ENCODE peak calls at places on chromosomes 7 and 10, in seven cellular contexts. O is Calu3; N is stimulated activated effector memory CD8-positive, alpha-beta T cell treated with anti-CD3 and anti-CD28 coated beads, Interleukin-12 subunit alpha, Interleukin-12 subunit beta, amount 100 ng/mL, for 72 hours; H is CD8-positive, alpha-beta T cell; X is naive thymus-derived CD4-positive, alpha-beta T cell; G is GM23248; D is ELF-1. U is an unnamed sample.

GRCh38 chr7:64656489-64656888 is 9.4 kb upstream of the ZNF107 start:
- DNase-seq in O (no peak), N (no peak), H (no peak), X (no peak), G (no peak), D (no peak), U (no peak)

GRCh38 chr10:110612629-110613028 is 31.5 kb upstream of the RBM20 start:
- DNase-seq in O (no peak), N (no peak), H (no peak), X (no peak), G (no peak), D (no peak), U (no peak)

GRCh38 chr10:5618829-5619228 is 47.6 kb downstream of the ASB13 start:
- DNase-seq in O (no peak), N (no peak), H (no peak), X (no peak), G (peak; percentile 68), D (no peak), U (no peak)

GRCh38 chr10:7625836-7626235 is 40.9 kb downstream of the ITIH5 start:
- DNase-seq in O (no peak), N (no peak), H (no peak), X (no peak), G (peak; percentile 4), D (no peak), U (no peak)

GRCh38 chr10:91271886-91272285 is 51.4 kb downstream of the PCGF5 start:
- DNase-seq in O (no peak), N (no peak), H (no peak), X (no peak), G (peak; percentile 82), D (no peak), U (no peak)

GRCh38 chr10:60739581-60739980 is 38.7 kb upstream of the CDK1 start:
- DNase-seq in O (no peak), N (no peak), H (no peak), X (no peak), G (no peak), D (no peak), U (no peak)

GRCh38 chr7:111175908-111176307 is 85.0 kb downstream of the LRRN3 start:
- DNase-seq in O (no peak), N (no peak), H (no peak), X (no peak), G (no peak), D (no peak), U (no peak)

GRCh38 chr10:48206470-48207250 is 67.8 kb downstream of the FRMPD2 start:
- DNase-seq in O (no peak), N (no peak), H (no peak), X (no peak), G (no peak), D (no peak), U (no peak)

GRCh38 chr7:46682841-46683624 is 762.0 kb upstream of the IGFBP3 start:
- DNase-seq in O (no peak), N (no peak), H (no peak), X (no peak), G (peak; percentile 80), D (no peak), U (no peak)

GRCh38 chr7:129191272-129191671 is 2.8 kb downstream of the SMO start:
- DNase-seq in O (no peak), N (no peak), H (no peak), X (no peak), G (no peak), D (no peak), U (no peak)

GRCh38 chr10:105384056-105384455 is 743.0 kb downstream of the SORCS3 start:
- DNase-seq in O (no peak), N (no peak), H (no peak), X (no peak), G (no peak), D (no peak), U (no peak)

GRCh38 chr7:10117815-10118214 is 855.9 kb upstream of the PHF14 start:
- DNase-seq in O (no peak), N (no peak), H (no peak), X (no peak), G (no peak), D (no peak), U (no peak)

GRCh38 chr10:110353244-110354119 is 48.8 kb upstream of the SMNDC1 start:
- DNase-seq in O (no peak), N (peak; percentile 43), H (peak; percentile 31), X (no peak), G (peak; percentile 99), D (no peak), U (no peak)

GRCh38 chr10:108358912-108359311 is 1194.4 kb upstream of the SORCS1 start:
- DNase-seq in O (peak; percentile 10), N (no peak), H (no peak), X (no peak), G (peak; percentile 98), D (no peak), U (no peak)

GRCh38 chr7:157851501-157852067 is 514.8 kb downstream of the DNAJB6 start:
- DNase-seq in O (no peak), N (peak; percentile 13), H (peak; percentile 58), X (peak; percentile 57), G (no peak), D (peak; percentile 79), U (no peak)

GRCh38 chr10:97796651-97797050 is 24.9 kb upstream of the SFRP5 start:
- DNase-seq in O (no peak), N (peak; percentile 14), H (peak; percentile 16), X (no peak), G (no peak), D (no peak), U (no peak)

GRCh38 chr10:51937313-51937712 is 237.9 kb upstream of the CSTF2T start:
- DNase-seq in O (no peak), N (no peak), H (no peak), X (no peak), G (peak; percentile 55), D (no peak), U (no peak)

GRCh38 chr7:10889266-10889898 is 84.3 kb upstream of the PHF14 start:
- DNase-seq in O (peak; percentile 39), N (no peak), H (peak; percentile 32), X (peak; percentile 6), G (peak; percentile 72), D (peak; percentile 33), U (peak; percentile 60)

GRCh38 chr10:34351161-34351560 is 463.9 kb downstream of the PARD3 start:
- DNase-seq in O (no peak), N (no peak), H (no peak), X (no peak), G (peak; percentile 39), D (no peak), U (no peak)

GRCh38 chr10:116272497-116273221 is at the start of gene GFRA1:
- DNase-seq in O (no peak), N (no peak), H (no peak), X (no peak), G (peak; percentile 56), D (peak; percentile 37), U (no peak)

GRCh38 chr7:151174246-151175046 is 7.0 kb upstream of the GBX1 start:
- DNase-seq in O (no peak), N (no peak), H (peak; percentile 45), X (no peak), G (peak; percentile 30), D (peak; percentile 89), U (no peak)

GRCh38 chr7:158049271-158049670 is 538.4 kb downstream of the PTPRN2 start:
- DNase-seq in O (no peak), N (no peak), H (no peak), X (no peak), G (no peak), D (no peak), U (no peak)

GRCh38 chr10:115402690-115403089 is 309.5 kb downstream of the ATRNL1 start:
- DNase-seq in O (no peak), N (no peak), H (no peak), X (no peak), G (peak; percentile 46), D (no peak), U (no peak)

U was measured in HAP-1.